ENCODE peak calls at places on chromosomes 7 and 10, in seven cellular contexts. One of them, this sample, is unnamed.

GRCh38 chr7:48173983-48174382 is 2.7 kb downstream of the ABCA13 start:
- DNase-seq in upper lobe of left lung: no peak
- DNase-seq in cardiac fibroblast: peak; percentile 69
- DNase-seq in nephron progenitor cell: no peak
- DNase-seq in GM12865: no peak
- DNase-seq in dorsolateral prefrontal cortex: no peak
- DNase-seq in neural crest cell: no peak
- DNase-seq in this sample: no peak

GRCh38 chr10:92404592-92404991 is 113.6 kb downstream of the MARCHF5 start:
- DNase-seq in dorsolateral prefrontal cortex: no peak
- DNase-seq in neural crest cell: no peak
- DNase-seq in upper lobe of left lung: no peak
- DNase-seq in cardiac fibroblast: no peak
- DNase-seq in GM12865: no peak
- DNase-seq in nephron progenitor cell: no peak
- DNase-seq in this sample: no peak

GRCh38 chr10:124307531-124308350 is 111.0 kb downstream of the OAT start:
- DNase-seq in dorsolateral prefrontal cortex: no peak
- DNase-seq in GM12865: no peak
- DNase-seq in upper lobe of left lung: no peak
- DNase-seq in nephron progenitor cell: no peak
- DNase-seq in neural crest cell: no peak
- DNase-seq in cardiac fibroblast: no peak
- DNase-seq in this sample: no peak

GRCh38 chr7:142425281-142425680 is 167.4 kb upstream of the PRSS58 start:
- DNase-seq in upper lobe of left lung: no peak
- DNase-seq in dorsolateral prefrontal cortex: no peak
- DNase-seq in GM12865: no peak
- DNase-seq in cardiac fibroblast: no peak
- DNase-seq in nephron progenitor cell: no peak
- DNase-seq in neural crest cell: no peak
- DNase-seq in this sample: no peak

GRCh38 chr7:149126662-149127321 is 668 bp upstream of the ZNF425 start:
- DNase-seq in nephron progenitor cell: peak; percentile 52
- DNase-seq in dorsolateral prefrontal cortex: peak; percentile 76
- DNase-seq in upper lobe of left lung: peak; percentile 94
- DNase-seq in cardiac fibroblast: peak; percentile 57
- DNase-seq in GM12865: peak; percentile 81
- DNase-seq in neural crest cell: peak; percentile 41
- DNase-seq in this sample: peak; percentile 76

GRCh38 chr7:123633553-123633952 is 22.1 kb upstream of the LMOD2 start:
- DNase-seq in upper lobe of left lung: no peak
- DNase-seq in nephron progenitor cell: no peak
- DNase-seq in dorsolateral prefrontal cortex: no peak
- DNase-seq in neural crest cell: no peak
- DNase-seq in cardiac fibroblast: peak; percentile 96
- DNase-seq in GM12865: no peak
- DNase-seq in this sample: no peak

GRCh38 chr7:20219446-20220292 is 2.5 kb upstream of the MACC1 start:
- DNase-seq in neural crest cell: peak; percentile 45
- DNase-seq in nephron progenitor cell: peak; percentile 7
- DNase-seq in dorsolateral prefrontal cortex: peak; percentile 46
- DNase-seq in cardiac fibroblast: peak; percentile 96
- DNase-seq in GM12865: peak; percentile 99
- DNase-seq in upper lobe of left lung: no peak
- DNase-seq in this sample: no peak

GRCh38 chr10:11921800-11922387 is 98.7 kb downstream of the PROSER2 start:
- DNase-seq in GM12865: no peak
- DNase-seq in dorsolateral prefrontal cortex: no peak
- DNase-seq in nephron progenitor cell: no peak
- DNase-seq in upper lobe of left lung: no peak
- DNase-seq in cardiac fibroblast: no peak
- DNase-seq in neural crest cell: no peak
- DNase-seq in this sample: no peak

DNA sequence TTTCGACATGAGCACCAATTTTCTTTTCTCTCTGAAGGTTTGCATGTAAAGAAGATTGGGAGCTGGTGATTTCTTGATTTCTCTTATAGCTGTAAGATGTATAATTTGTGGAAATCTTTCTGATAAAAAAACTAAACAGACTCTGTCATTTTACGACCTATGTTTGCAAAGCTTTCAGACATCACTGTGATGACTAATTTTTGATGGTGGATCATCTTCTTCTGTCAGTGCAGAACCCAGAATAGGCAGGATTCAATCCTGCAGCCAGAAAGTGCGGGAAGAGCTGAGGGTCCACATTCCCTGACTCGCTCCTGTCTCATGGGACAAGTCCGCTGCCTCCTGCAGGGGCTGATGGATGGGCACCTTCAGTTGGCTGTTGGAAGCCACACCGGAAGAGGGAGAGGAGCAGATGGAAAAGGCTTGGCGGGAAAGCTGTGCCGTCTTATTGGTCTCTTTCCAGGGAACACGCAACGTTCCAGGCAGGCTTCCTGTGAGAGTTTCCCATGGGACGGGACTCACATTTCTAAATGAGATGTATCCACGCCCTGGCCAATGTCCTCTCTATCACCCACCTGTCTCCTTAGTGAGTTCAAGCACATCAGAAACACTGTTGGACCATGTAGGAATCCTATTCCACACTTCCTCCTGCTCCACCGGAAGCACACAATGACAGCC is 186.9 kb downstream of the PRPF18 start:
- DNase-seq in upper lobe of left lung: no peak
- DNase-seq in GM12865: no peak
- DNase-seq in dorsolateral prefrontal cortex: no peak
- DNase-seq in nephron progenitor cell: no peak
- DNase-seq in cardiac fibroblast: peak; percentile 59
- DNase-seq in neural crest cell: no peak
- DNase-seq in this sample: no peak
- TF ChIP-seq CTCF in upper lobe of left lung: no peak
- TF ChIP-seq CTCF in GM12865: no peak
- TF ChIP-seq CTCF in dorsolateral prefrontal cortex: no peak
- TF ChIP-seq CTCF in nephron progenitor cell: no peak
- TF ChIP-seq CTCF in cardiac fibroblast: no peak
- TF ChIP-seq CTCF in neural crest cell: no peak
- TF ChIP-seq CTCF in this sample: no peak

DNA sequence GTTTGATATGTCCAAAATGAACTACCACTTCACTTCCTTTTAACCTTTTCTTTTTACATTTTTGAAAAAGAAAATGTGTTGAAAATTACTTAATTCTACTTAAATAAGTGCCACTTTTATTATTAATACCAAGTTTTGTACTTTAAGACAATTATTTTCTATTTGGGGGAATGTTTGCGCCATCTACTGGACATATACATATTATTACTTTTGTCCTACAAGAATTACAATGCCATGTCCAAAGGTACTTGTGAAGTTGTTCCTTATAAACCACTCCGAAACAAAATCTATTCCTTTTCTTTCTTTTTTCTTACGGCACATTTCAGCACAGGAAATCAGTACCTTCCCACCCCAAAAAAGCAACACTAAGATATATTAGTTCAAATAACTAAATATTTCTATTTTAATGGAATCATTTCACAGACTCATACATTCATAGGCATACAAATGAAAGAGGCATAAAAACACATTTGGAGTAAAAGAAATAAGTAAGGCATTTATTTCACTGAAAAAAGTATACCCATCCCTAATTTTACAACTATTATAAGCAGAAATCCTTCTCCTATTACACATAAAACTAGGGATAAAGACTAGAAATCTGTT is 169.9 kb downstream of the RNF133 start:
- DNase-seq in GM12865: peak; percentile 49
- DNase-seq in nephron progenitor cell: no peak
- DNase-seq in cardiac fibroblast: peak; percentile 73
- DNase-seq in dorsolateral prefrontal cortex: no peak
- DNase-seq in neural crest cell: no peak
- DNase-seq in upper lobe of left lung: no peak
- DNase-seq in this sample: peak; percentile 10
- TF ChIP-seq CTCF in GM12865: peak; percentile 34
- TF ChIP-seq CTCF in nephron progenitor cell: peak; percentile 68
- TF ChIP-seq CTCF in cardiac fibroblast: peak; percentile 35
- TF ChIP-seq CTCF in dorsolateral prefrontal cortex: peak; percentile 73
- TF ChIP-seq CTCF in neural crest cell: peak; percentile 85
- TF ChIP-seq CTCF in upper lobe of left lung: peak; percentile 26
- TF ChIP-seq CTCF in this sample: peak; percentile 49

DNA sequence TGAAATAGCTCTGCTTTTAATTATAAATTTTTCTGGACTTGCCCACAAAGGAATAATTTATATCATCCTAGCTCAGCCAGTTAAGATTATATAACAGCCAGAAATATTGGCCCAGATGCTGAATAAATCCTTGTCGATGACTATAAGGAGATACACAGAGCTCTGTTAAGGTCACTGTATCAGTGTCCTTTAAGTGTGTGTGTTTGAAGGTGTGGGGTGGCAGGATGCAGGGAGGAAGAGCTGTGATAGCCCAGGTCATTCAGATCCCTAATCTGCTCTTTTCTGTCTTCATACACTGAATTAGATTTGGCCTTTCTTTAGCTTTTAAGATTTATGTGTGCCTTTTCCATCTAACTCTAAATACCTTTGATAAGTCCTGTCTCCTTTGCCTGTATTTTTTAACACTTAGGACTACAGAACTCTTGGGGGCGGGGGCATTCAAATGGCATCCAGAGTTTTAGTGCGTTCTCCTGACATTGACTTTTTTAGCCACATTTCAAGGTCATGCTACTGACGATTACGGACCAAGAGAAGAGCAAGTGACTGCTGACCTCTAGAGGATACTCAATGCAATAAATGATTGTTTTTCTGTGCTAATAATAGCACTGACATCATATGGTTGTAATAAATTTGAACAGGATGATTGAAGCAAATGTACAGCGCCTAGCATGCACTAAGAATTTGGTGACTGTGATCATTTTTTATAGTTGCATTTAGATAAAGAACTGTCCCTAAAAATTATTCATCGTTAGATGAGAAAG is 172.3 kb downstream of the CACNB2 start:
- DNase-seq in nephron progenitor cell: peak; percentile 13
- DNase-seq in dorsolateral prefrontal cortex: no peak
- DNase-seq in GM12865: peak; percentile 34
- DNase-seq in cardiac fibroblast: peak; percentile 67
- DNase-seq in neural crest cell: no peak
- DNase-seq in upper lobe of left lung: no peak
- DNase-seq in this sample: peak; percentile 23
- TF ChIP-seq CTCF in nephron progenitor cell: peak; percentile 35
- TF ChIP-seq CTCF in dorsolateral prefrontal cortex: peak; percentile 50
- TF ChIP-seq CTCF in GM12865: peak; percentile 40
- TF ChIP-seq CTCF in cardiac fibroblast: peak; percentile 16
- TF ChIP-seq CTCF in neural crest cell: peak; percentile 61
- TF ChIP-seq CTCF in upper lobe of left lung: peak; percentile 43
- TF ChIP-seq CTCF in this sample: peak; percentile 28

DNA sequence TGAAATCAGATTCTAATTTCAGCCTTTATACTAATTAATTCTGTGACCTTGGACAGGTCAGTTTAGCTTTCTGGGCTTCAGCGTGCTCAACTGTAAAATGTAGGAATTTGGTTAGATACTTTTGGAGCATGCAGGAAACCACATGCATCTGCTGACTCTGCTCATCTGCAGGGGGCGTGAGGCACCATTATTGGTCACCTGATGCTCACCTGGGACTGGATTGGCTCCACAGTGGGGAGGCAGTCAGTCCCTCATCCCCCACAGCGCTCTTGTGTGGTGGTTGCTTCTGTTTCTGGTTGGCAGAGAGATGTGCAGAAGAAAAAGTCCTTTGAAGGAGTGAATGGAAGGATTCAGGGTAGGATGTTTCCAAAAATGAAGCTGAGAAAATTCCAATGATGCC is 150.9 kb upstream of the MTPN start:
- DNase-seq in upper lobe of left lung: no peak
- DNase-seq in nephron progenitor cell: no peak
- DNase-seq in dorsolateral prefrontal cortex: no peak
- DNase-seq in GM12865: no peak
- DNase-seq in neural crest cell: no peak
- DNase-seq in cardiac fibroblast: no peak
- DNase-seq in this sample: no peak
- TF ChIP-seq CTCF in upper lobe of left lung: no peak
- TF ChIP-seq CTCF in nephron progenitor cell: no peak
- TF ChIP-seq CTCF in dorsolateral prefrontal cortex: no peak
- TF ChIP-seq CTCF in GM12865: no peak
- TF ChIP-seq CTCF in neural crest cell: no peak
- TF ChIP-seq CTCF in cardiac fibroblast: no peak
- TF ChIP-seq CTCF in this sample: no peak

GRCh38 chr7:158494162-158494586 is 93.4 kb downstream of the PTPRN2 start:
- DNase-seq in GM12865: no peak
- DNase-seq in dorsolateral prefrontal cortex: no peak
- DNase-seq in upper lobe of left lung: no peak
- DNase-seq in cardiac fibroblast: no peak
- DNase-seq in nephron progenitor cell: no peak
- DNase-seq in neural crest cell: no peak
- DNase-seq in this sample: no peak

GRCh38 chr7:158494643-158495042 is 93.0 kb downstream of the PTPRN2 start:
- DNase-seq in upper lobe of left lung: no peak
- DNase-seq in GM12865: no peak
- DNase-seq in nephron progenitor cell: no peak
- DNase-seq in cardiac fibroblast: no peak
- DNase-seq in neural crest cell: no peak
- DNase-seq in dorsolateral prefrontal cortex: no peak
- DNase-seq in this sample: no peak

GRCh38 chr7:158495256-158495655 is 92.4 kb downstream of the PTPRN2 start:
- DNase-seq in neural crest cell: no peak
- DNase-seq in GM12865: no peak
- DNase-seq in cardiac fibroblast: no peak
- DNase-seq in nephron progenitor cell: no peak
- DNase-seq in dorsolateral prefrontal cortex: no peak
- DNase-seq in upper lobe of left lung: no peak
- DNase-seq in this sample: no peak

GRCh38 chr7:158497627-158498026 is 90.0 kb downstream of the PTPRN2 start:
- DNase-seq in GM12865: no peak
- DNase-seq in neural crest cell: no peak
- DNase-seq in nephron progenitor cell: no peak
- DNase-seq in dorsolateral prefrontal cortex: no peak
- DNase-seq in cardiac fibroblast: no peak
- DNase-seq in upper lobe of left lung: no peak
- DNase-seq in this sample: no peak

GRCh38 chr7:158495780-158496179 is 91.8 kb downstream of the PTPRN2 start:
- DNase-seq in nephron progenitor cell: peak; percentile 51
- DNase-seq in dorsolateral prefrontal cortex: no peak
- DNase-seq in neural crest cell: peak; percentile 23
- DNase-seq in upper lobe of left lung: no peak
- DNase-seq in cardiac fibroblast: peak; percentile 7
- DNase-seq in GM12865: peak; percentile 29
- DNase-seq in this sample: no peak
- TF ChIP-seq CTCF in nephron progenitor cell: no peak
- TF ChIP-seq CTCF in dorsolateral prefrontal cortex: no peak
- TF ChIP-seq CTCF in neural crest cell: no peak
- TF ChIP-seq CTCF in upper lobe of left lung: no peak
- TF ChIP-seq CTCF in cardiac fibroblast: peak; percentile 5
- TF ChIP-seq CTCF in GM12865: peak; percentile 24
- TF ChIP-seq CTCF in this sample: peak; percentile 36

DNA sequence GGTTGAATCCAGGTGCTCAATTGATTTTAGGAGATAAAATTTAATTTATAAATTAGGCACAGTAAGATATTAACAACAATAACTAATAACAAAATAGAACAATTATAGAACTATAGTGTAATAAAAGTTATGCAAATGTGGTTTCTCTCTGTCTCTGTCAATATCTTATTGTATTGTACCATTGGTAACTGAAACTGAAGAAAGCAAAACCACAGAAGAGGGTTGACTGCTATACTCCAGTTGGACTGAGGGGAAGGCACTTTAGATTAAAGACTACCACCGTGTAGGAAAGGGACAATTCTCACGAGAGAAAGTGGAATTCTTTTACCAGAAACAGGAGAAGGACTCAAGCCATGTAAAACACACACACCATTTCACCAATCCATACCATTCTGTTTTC is 967.1 kb downstream of the PCDH15 start:
- DNase-seq in neural crest cell: no peak
- DNase-seq in cardiac fibroblast: no peak
- DNase-seq in nephron progenitor cell: no peak
- DNase-seq in dorsolateral prefrontal cortex: no peak
- DNase-seq in GM12865: no peak
- DNase-seq in upper lobe of left lung: no peak
- DNase-seq in this sample: no peak
- TF ChIP-seq CTCF in neural crest cell: no peak
- TF ChIP-seq CTCF in cardiac fibroblast: no peak
- TF ChIP-seq CTCF in nephron progenitor cell: no peak
- TF ChIP-seq CTCF in dorsolateral prefrontal cortex: no peak
- TF ChIP-seq CTCF in GM12865: no peak
- TF ChIP-seq CTCF in upper lobe of left lung: no peak
- TF ChIP-seq CTCF in this sample: no peak